ENCODE peak calls at places on chromosomes 1 and 21, in ten cellular contexts. I, Q, X, W, G, L, Y, U, N and H are unnamed samples.

GRCh38 chr1:3294450-3294849 is 160.0 kb upstream of the ARHGEF16 start:
- DNase-seq in I (no peak), Q (no peak), X (no peak), W (no peak), G (no peak), L (no peak), Y (no peak), U (no peak), N (no peak), H (no peak)

GRCh38 chr1:99465176-99465900 is 180.6 kb upstream of the PALMD start:
- DNase-seq in I (no peak), Q (no peak), X (no peak), W (no peak), G (no peak), L (no peak), Y (no peak), U (no peak), N (no peak), H (no peak)

GRCh38 chr1:184299796-184300195 is 87.0 kb upstream of the C1orf21 start:
- DNase-seq in I (no peak), Q (no peak), X (no peak), W (no peak), G (no peak), L (no peak), Y (no peak), U (no peak), N (no peak), H (no peak)

GRCh38 chr1:185520188-185520935 is 203.3 kb upstream of the IVNS1ABP start:
- DNase-seq in I (no peak), Q (no peak), X (no peak), W (no peak), G (no peak), L (no peak), Y (no peak), U (no peak), N (no peak), H (no peak)

GRCh38 chr1:41368384-41368783 is 7.2 kb downstream of the FOXO6 start:
- DNase-seq in I (no peak), Q (no peak), X (no peak), W (no peak), G (no peak), L (no peak), Y (no peak), U (no peak), N (no peak), H (no peak)

GRCh38 chr1:205291577-205291976 is 30.0 kb downstream of the NUAK2 start:
- DNase-seq in I (no peak), Q (no peak), X (peak), W (no peak), G (no peak), L (no peak), Y (no peak), U (no peak), N (no peak), H (no peak)

GRCh38 chr21:36589352-36589971 is 109.5 kb upstream of the SIM2 start:
- DNase-seq in I (no peak), Q (no peak), X (no peak), W (peak), G (peak), L (peak), Y (peak), U (peak), N (peak), H (no peak)

GRCh38 chr1:42002220-42002619 is 83.5 kb upstream of the HIVEP3 start:
- DNase-seq in I (no peak), Q (no peak), X (no peak), W (no peak), G (no peak), L (no peak), Y (no peak), U (no peak), N (no peak), H (no peak)

GRCh38 chr1:59057801-59058200 is 239.1 kb upstream of the FGGY start:
- DNase-seq in I (no peak), Q (no peak), X (no peak), W (no peak), G (no peak), L (no peak), Y (no peak), U (no peak), N (no peak), H (no peak)

GRCh38 chr21:45373991-45374816 is 30.8 kb upstream of the COL18A1 start:
- DNase-seq in I (no peak), Q (no peak), X (no peak), W (no peak), G (no peak), L (no peak), Y (no peak), U (no peak), N (no peak), H (no peak)

GRCh38 chr21:15442743-15443142 is 287.0 kb upstream of the USP25 start:
- DNase-seq in I (no peak), Q (no peak), X (no peak), W (no peak), G (no peak), L (no peak), Y (no peak), U (no peak), N (no peak), H (no peak)

GRCh38 chr1:86546787-86547221 is at the start of gene CLCA4:
- DNase-seq in I (no peak), Q (no peak), X (no peak), W (no peak), G (no peak), L (no peak), Y (no peak), U (no peak), N (no peak), H (no peak)

GRCh38 chr1:6612641-6613360 is 730 bp upstream of the PHF13 start:
- DNase-seq in I (peak), Q (no peak), X (no peak), W (no peak), G (peak), L (no peak), Y (peak), U (no peak), N (peak), H (no peak)